ENCODE peak calls at places on chromosomes 11 and 22, in four cellular contexts. One of them, this sample, is unnamed.

GRCh38 chr11:67482275-67482735 is 521 bp upstream of the AIP start:
- DNase-seq in iPS-NIHi11: no peak
- DNase-seq in Calu3: no peak
- DNase-seq in dorsolateral prefrontal cortex: no peak
- DNase-seq in this sample: no peak

GRCh38 chr11:131745405-131745804 is 375.0 kb downstream of the NTM start:
- DNase-seq in iPS-NIHi11: no peak
- DNase-seq in Calu3: no peak
- DNase-seq in dorsolateral prefrontal cortex: no peak
- DNase-seq in this sample: no peak

GRCh38 chr11:95897731-95898130 is 26.2 kb downstream of the MTMR2 start:
- DNase-seq in dorsolateral prefrontal cortex: no peak
- DNase-seq in Calu3: no peak
- DNase-seq in iPS-NIHi11: no peak
- DNase-seq in this sample: no peak

GRCh38 chr11:66492161-66492865 is 12.1 kb downstream of the DPP3 start:
- DNase-seq in dorsolateral prefrontal cortex: no peak
- DNase-seq in iPS-NIHi11: no peak
- DNase-seq in Calu3: no peak
- DNase-seq in this sample: peak; percentile 59

GRCh38 chr22:24474221-24474620 is 20.9 kb upstream of the UPB1 start:
- DNase-seq in Calu3: peak; percentile 26
- DNase-seq in iPS-NIHi11: no peak
- DNase-seq in dorsolateral prefrontal cortex: no peak
- DNase-seq in this sample: no peak

GRCh38 chr22:36584666-36585065 is 55.7 kb upstream of the EIF3D start:
- DNase-seq in iPS-NIHi11: no peak
- DNase-seq in dorsolateral prefrontal cortex: no peak
- DNase-seq in Calu3: no peak
- DNase-seq in this sample: no peak

GRCh38 chr11:121630041-121630440 is 177.3 kb upstream of the SORL1-AS1 start:
- DNase-seq in dorsolateral prefrontal cortex: no peak
- DNase-seq in Calu3: no peak
- DNase-seq in iPS-NIHi11: no peak
- DNase-seq in this sample: no peak

GRCh38 chr11:9082575-9082974 is 8.8 kb downstream of the SCUBE2 start:
- DNase-seq in iPS-NIHi11: no peak
- DNase-seq in dorsolateral prefrontal cortex: no peak
- DNase-seq in Calu3: no peak
- DNase-seq in this sample: no peak

GRCh38 chr11:129960216-129961214 is 42.1 kb downstream of the PRDM10 start:
- DNase-seq in Calu3: peak; percentile 22
- DNase-seq in dorsolateral prefrontal cortex: no peak
- DNase-seq in iPS-NIHi11: no peak
- DNase-seq in this sample: no peak

GRCh38 chr11:79437274-79437980 is 3.4 kb downstream of the TENM4 start:
- DNase-seq in dorsolateral prefrontal cortex: peak; percentile 26
- DNase-seq in iPS-NIHi11: peak; percentile 87
- DNase-seq in Calu3: peak; percentile 24
- DNase-seq in this sample: peak; percentile 92

GRCh38 chr11:19751055-19751454 is 38.4 kb downstream of the NAV2 start:
- DNase-seq in dorsolateral prefrontal cortex: no peak
- DNase-seq in Calu3: no peak
- DNase-seq in iPS-NIHi11: no peak
- DNase-seq in this sample: no peak

GRCh38 chr11:57527056-57527631 is 3.4 kb downstream of the TIMM10 start:
- DNase-seq in iPS-NIHi11: peak; percentile 58
- DNase-seq in dorsolateral prefrontal cortex: peak; percentile 66
- DNase-seq in Calu3: peak; percentile 81
- DNase-seq in this sample: no peak

GRCh38 chr11:16028406-16028805 is 327.9 kb downstream of the SOX6 start:
- DNase-seq in Calu3: no peak
- DNase-seq in iPS-NIHi11: no peak
- DNase-seq in dorsolateral prefrontal cortex: no peak
- DNase-seq in this sample: no peak

GRCh38 chr11:67111261-67111660 is 7.8 kb upstream of the KDM2A start:
- DNase-seq in Calu3: no peak
- DNase-seq in dorsolateral prefrontal cortex: no peak
- DNase-seq in iPS-NIHi11: no peak
- DNase-seq in this sample: no peak

GRCh38 chr22:28075260-28075981 is 156.4 kb upstream of the PITPNB start:
- DNase-seq in iPS-NIHi11: no peak
- DNase-seq in Calu3: peak; percentile 34
- DNase-seq in dorsolateral prefrontal cortex: no peak
- DNase-seq in this sample: no peak

GRCh38 chr11:77407613-77408012 is 66.3 kb downstream of the PAK1 start:
- DNase-seq in Calu3: peak; percentile 69
- DNase-seq in iPS-NIHi11: no peak
- DNase-seq in dorsolateral prefrontal cortex: no peak
- DNase-seq in this sample: no peak

GRCh38 chr22:25014896-25015755 is 62.6 kb downstream of the KIAA1671 start:
- DNase-seq in Calu3: no peak
- DNase-seq in iPS-NIHi11: no peak
- DNase-seq in dorsolateral prefrontal cortex: no peak
- DNase-seq in this sample: no peak

GRCh38 chr22:20174785-20175596 is 24.1 kb upstream of the CCDC188 start:
- DNase-seq in dorsolateral prefrontal cortex: no peak
- DNase-seq in Calu3: peak; percentile 55
- DNase-seq in iPS-NIHi11: peak; percentile 67
- DNase-seq in this sample: peak; percentile 88

GRCh38 chr22:25134028-25134427 is 65.6 kb upstream of the CRYBB3 start:
- DNase-seq in Calu3: peak; percentile 63
- DNase-seq in iPS-NIHi11: no peak
- DNase-seq in dorsolateral prefrontal cortex: no peak
- DNase-seq in this sample: no peak

GRCh38 chr11:65708451-65708850 is 3.6 kb upstream of the KAT5 start:
- DNase-seq in iPS-NIHi11: no peak
- DNase-seq in Calu3: no peak
- DNase-seq in dorsolateral prefrontal cortex: no peak
- DNase-seq in this sample: no peak

GRCh38 chr11:1226981-1227550 is 4.2 kb downstream of the MUC5B start:
- DNase-seq in dorsolateral prefrontal cortex: no peak
- DNase-seq in Calu3: no peak
- DNase-seq in iPS-NIHi11: peak; percentile 85
- DNase-seq in this sample: peak; percentile 96

GRCh38 chr22:25027959-25028840 is 75.7 kb downstream of the KIAA1671 start:
- DNase-seq in dorsolateral prefrontal cortex: no peak
- DNase-seq in iPS-NIHi11: peak; percentile 71
- DNase-seq in Calu3: peak; percentile 38
- DNase-seq in this sample: peak; percentile 89

GRCh38 chr22:18905540-18906409 is at the start of gene DGCR6:
- DNase-seq in dorsolateral prefrontal cortex: no peak
- DNase-seq in iPS-NIHi11: no peak
- DNase-seq in Calu3: no peak
- DNase-seq in this sample: no peak

GRCh38 chr22:23119492-23120414 is 22.0 kb downstream of the RSPH14 start:
- DNase-seq in dorsolateral prefrontal cortex: no peak
- DNase-seq in iPS-NIHi11: no peak
- DNase-seq in Calu3: no peak
- DNase-seq in this sample: peak; percentile 72

This sample was measured in H7.